ENCODE peak calls at places on chromosomes 12 and 14, in eight cellular contexts. U, A, R, J, N, V, L and P are unnamed samples.
A peak's percentile ranks its signal among the peaks of the same experiment; 100 is the strongest.

GRCh38 chr12:109861689-109862314 is 18.5 kb downstream of the GLTP start:
- DNase-seq in U (no peak), A (no peak), R (no peak), J (peak; percentile 20), N (no peak), V (no peak), L (no peak), P (no peak)

GRCh38 chr14:57918791-57919190 is 52.9 kb upstream of the SLC35F4 start:
- DNase-seq in U (no peak), A (no peak), R (no peak), J (no peak), N (no peak), V (no peak), L (no peak), P (no peak)

GRCh38 chr12:113794774-113795173 is 171.4 kb downstream of the RBM19 start:
- DNase-seq in U (no peak), A (no peak), R (no peak), J (no peak), N (no peak), V (no peak), L (no peak), P (no peak)

GRCh38 chr12:27549801-27550652 is 26.0 kb downstream of the PPFIBP1 start:
- DNase-seq in U (peak; percentile 84), A (peak; percentile 64), R (no peak), J (peak; percentile 97), N (peak; percentile 78), V (peak; percentile 86), L (peak; percentile 89), P (peak; percentile 53)

GRCh38 chr14:86911506-86911905 is 1081.5 kb downstream of the GALC start:
- DNase-seq in U (no peak), A (no peak), R (no peak), J (no peak), N (no peak), V (no peak), L (no peak), P (no peak)

GRCh38 chr12:95790912-95791849 is 617 bp upstream of the NTN4 start:
- DNase-seq in U (peak; percentile 18), A (no peak), R (no peak), J (peak; percentile 22), N (peak; percentile 59), V (no peak), L (no peak), P (peak; percentile 21)

GRCh38 chr12:55929306-55929791 is 1.6 kb upstream of the DGKA start:
- DNase-seq in U (no peak), A (no peak), R (peak; percentile 58), J (no peak), N (no peak), V (peak; percentile 28), L (no peak), P (no peak)

GRCh38 chr12:119479121-119479561 is 114.4 kb upstream of the TMEM233 start:
- DNase-seq in U (no peak), A (no peak), R (no peak), J (no peak), N (no peak), V (no peak), L (no peak), P (no peak)

GRCh38 chr12:112977641-112978040 is 678 bp upstream of the OAS2 start:
- DNase-seq in U (no peak), A (no peak), R (no peak), J (no peak), N (no peak), V (no peak), L (no peak), P (no peak)

GRCh38 chr12:51027342-51027835 is 1.2 kb upstream of the SLC11A2 start:
- DNase-seq in U (no peak), A (no peak), R (no peak), J (no peak), N (no peak), V (no peak), L (no peak), P (no peak)

GRCh38 chr14:92121207-92121669 is 268 bp downstream of the NDUFB1 start:
- DNase-seq in U (peak; percentile 55), A (peak; percentile 41), R (no peak), J (peak; percentile 43), N (peak; percentile 64), V (peak; percentile 19), L (peak; percentile 84), P (peak; percentile 42)

GRCh38 chr14:24058260-24058950 is 6.6 kb downstream of the CARMIL3 start:
- DNase-seq in U (peak; percentile 78), A (peak; percentile 81), R (no peak), J (peak; percentile 64), N (no peak), V (peak; percentile 47), L (no peak), P (peak; percentile 85)

GRCh38 chr14:49861923-49862673 is 9.5 kb upstream of the NEMF start:
- DNase-seq in U (peak; percentile 63), A (peak; percentile 87), R (peak; percentile 64), J (peak; percentile 87), N (peak; percentile 85), V (peak; percentile 90), L (peak; percentile 96), P (peak; percentile 56)

GRCh38 chr12:47413806-47414205 is 292.0 kb downstream of the RPAP3 start:
- DNase-seq in U (peak; percentile 77), A (no peak), R (no peak), J (peak; percentile 58), N (no peak), V (no peak), L (no peak), P (no peak)

GRCh38 chr14:104335611-104336010 is 197.2 kb downstream of the KIF26A start:
- DNase-seq in U (no peak), A (no peak), R (no peak), J (no peak), N (no peak), V (no peak), L (peak; percentile 71), P (no peak)